ENCODE peak calls at places on chromosome 16, in nine cellular contexts. K is HL-60; Y is PC-3; M is dorsolateral prefrontal cortex; U is ascending aorta; B is CD8-positive, alpha-beta T cell; C is heart left ventricle; V is neural progenitor cell; J is fibroblast of lung. P is an unnamed sample.

GRCh38 chr16:14672403-14672971 is 21.6 kb downstream of the PLA2G10 start:
- DNase-seq in K (no peak), Y (peak), M (no peak), U (no peak), B (no peak), C (no peak), V (no peak), J (no peak), P (no peak)

GRCh38 chr16:85600078-85600477 is 13.0 kb upstream of the GSE1 start:
- DNase-seq in K (no peak), Y (no peak), M (no peak), U (no peak), B (no peak), C (no peak), V (no peak), J (no peak), P (no peak)

GRCh38 chr16:57530531-57531252 is 5.7 kb downstream of the CCDC102A start:
- DNase-seq in K (no peak), Y (no peak), M (peak), U (no peak), B (no peak), C (peak), V (no peak), J (no peak), P (no peak)

GRCh38 chr16:19919142-19919541 is 34.5 kb upstream of the GPRC5B start:
- DNase-seq in K (no peak), Y (no peak), M (no peak), U (no peak), B (no peak), C (no peak), V (no peak), J (no peak), P (no peak)

GRCh38 chr16:86865866-86866675 is 287.7 kb downstream of the FOXL1 start:
- DNase-seq in K (no peak), Y (peak), M (no peak), U (peak), B (no peak), C (peak), V (no peak), J (peak), P (peak)

GRCh38 chr16:70768205-70768580 is 32.8 kb downstream of the VAC14 start:
- DNase-seq in K (no peak), Y (no peak), M (no peak), U (no peak), B (no peak), C (no peak), V (no peak), J (peak), P (no peak)

GRCh38 chr16:80751167-80751566 is 53.2 kb downstream of the CDYL2 start:
- DNase-seq in K (no peak), Y (peak), M (no peak), U (no peak), B (no peak), C (no peak), V (peak), J (peak), P (no peak)

GRCh38 chr16:74691093-74691855 is 9.4 kb downstream of the MLKL start:
- DNase-seq in K (no peak), Y (no peak), M (no peak), U (no peak), B (no peak), C (no peak), V (no peak), J (no peak), P (no peak)

GRCh38 chr16:22928882-22929281 is 114.9 kb downstream of the HS3ST2 start:
- DNase-seq in K (no peak), Y (no peak), M (no peak), U (no peak), B (no peak), C (no peak), V (no peak), J (no peak), P (no peak)

GRCh38 chr16:74107795-74108610 is 188.6 kb upstream of the PSMD7 start:
- DNase-seq in K (peak), Y (peak), M (no peak), U (no peak), B (no peak), C (no peak), V (peak), J (peak), P (peak)

GRCh38 chr16:50535506-50536257 is 12.5 kb upstream of the NKD1 start:
- DNase-seq in K (no peak), Y (no peak), M (no peak), U (no peak), B (no peak), C (no peak), V (no peak), J (no peak), P (no peak)

GRCh38 chr16:17211797-17212196 is 259.0 kb downstream of the XYLT1 start:
- DNase-seq in K (peak), Y (no peak), M (no peak), U (no peak), B (peak), C (no peak), V (peak), J (no peak), P (no peak)
- TF ChIP-seq CTCF in K (peak), Y (no peak), M (no peak), U (no peak), B (peak), C (no peak), V (peak), J (peak), P (no peak)

GRCh38 chr16:55835578-55835977 is 2.7 kb upstream of the CES1 start:
- DNase-seq in K (peak), Y (no peak), M (no peak), U (no peak), B (no peak), C (no peak), V (no peak), J (peak), P (no peak)

GRCh38 chr16:55830658-55831294 is 2.1 kb downstream of the CES1 start:
- DNase-seq in K (no peak), Y (no peak), M (no peak), U (no peak), B (no peak), C (no peak), V (no peak), J (no peak), P (no peak)

GRCh38 chr16:55834044-55834443 is 1.1 kb upstream of the CES1 start:
- DNase-seq in K (peak), Y (no peak), M (no peak), U (no peak), B (no peak), C (no peak), V (no peak), J (no peak), P (no peak)

GRCh38 chr16:55832425-55832787 is 490 bp downstream of the CES1 start:
- DNase-seq in K (no peak), Y (no peak), M (no peak), U (no peak), B (no peak), C (no peak), V (no peak), J (no peak), P (no peak)

GRCh38 chr16:55832788-55833583 is at the start of gene CES1:
- DNase-seq in K (peak), Y (no peak), M (no peak), U (no peak), B (no peak), C (peak), V (peak), J (peak), P (no peak)
- H3K27ac ChIP-seq in K (peak), Y (no peak), M (no peak), U (no peak), B (no peak), C (no peak), V (no peak), J (no peak), P (no peak)

GRCh38 chr16:89132194-89133005 is 38.7 kb downstream of the ACSF3 start:
- DNase-seq in K (no peak), Y (no peak), M (peak), U (no peak), B (peak), C (peak), V (no peak), J (no peak), P (no peak)
- TF ChIP-seq CTCF in K (no peak), Y (peak), M (no peak), U (no peak), B (no peak), C (no peak), V (peak), J (no peak), P (no peak)

GRCh38 chr16:1770328-1771071 is 843 bp downstream of the NME3 start:
- DNase-seq in K (no peak), Y (peak), M (peak), U (no peak), B (peak), C (no peak), V (peak), J (peak), P (peak)

GRCh38 chr16:1767116-1767994 is 4.0 kb downstream of the NME3 start:
- DNase-seq in K (no peak), Y (no peak), M (no peak), U (no peak), B (no peak), C (no peak), V (no peak), J (no peak), P (no peak)

GRCh38 chr16:1768061-1768766 is 3.1 kb downstream of the NME3 start:
- DNase-seq in K (no peak), Y (no peak), M (no peak), U (no peak), B (no peak), C (no peak), V (no peak), J (no peak), P (no peak)

GRCh38 chr16:1769402-1770300 is 1.7 kb downstream of the NME3 start:
- DNase-seq in K (no peak), Y (no peak), M (no peak), U (no peak), B (no peak), C (no peak), V (no peak), J (no peak), P (no peak)

GRCh38 chr16:1768767-1769401 is 2.5 kb downstream of the NME3 start:
- DNase-seq in K (no peak), Y (no peak), M (no peak), U (no peak), B (no peak), C (no peak), V (no peak), J (no peak), P (no peak)
- H3K27ac ChIP-seq in K (no peak), Y (no peak), M (peak), U (no peak), B (no peak), C (no peak), V (no peak), J (no peak), P (peak)

GRCh38 chr16:12255919-12256665 is 279.6 kb downstream of the SNX29 start:
- DNase-seq in K (no peak), Y (no peak), M (no peak), U (no peak), B (no peak), C (no peak), V (no peak), J (no peak), P (no peak)

GRCh38 chr16:12259258-12259657 is 282.7 kb downstream of the SNX29 start:
- DNase-seq in K (no peak), Y (no peak), M (no peak), U (no peak), B (no peak), C (no peak), V (no peak), J (no peak), P (no peak)

GRCh38 chr16:12256880-12257279 is 280.3 kb downstream of the SNX29 start:
- DNase-seq in K (no peak), Y (no peak), M (no peak), U (no peak), B (no peak), C (no peak), V (no peak), J (no peak), P (no peak)

GRCh38 chr16:12258806-12259205 is 282.3 kb downstream of the SNX29 start:
- DNase-seq in K (no peak), Y (no peak), M (no peak), U (no peak), B (no peak), C (no peak), V (no peak), J (no peak), P (no peak)

GRCh38 chr16:12257926-12258561 is 281.5 kb downstream of the SNX29 start:
- DNase-seq in K (no peak), Y (peak), M (no peak), U (no peak), B (no peak), C (no peak), V (peak), J (no peak), P (no peak)
- TF ChIP-seq CTCF in K (no peak), Y (peak), M (no peak), U (no peak), B (no peak), C (no peak), V (peak), J (no peak), P (no peak)

DNA sequence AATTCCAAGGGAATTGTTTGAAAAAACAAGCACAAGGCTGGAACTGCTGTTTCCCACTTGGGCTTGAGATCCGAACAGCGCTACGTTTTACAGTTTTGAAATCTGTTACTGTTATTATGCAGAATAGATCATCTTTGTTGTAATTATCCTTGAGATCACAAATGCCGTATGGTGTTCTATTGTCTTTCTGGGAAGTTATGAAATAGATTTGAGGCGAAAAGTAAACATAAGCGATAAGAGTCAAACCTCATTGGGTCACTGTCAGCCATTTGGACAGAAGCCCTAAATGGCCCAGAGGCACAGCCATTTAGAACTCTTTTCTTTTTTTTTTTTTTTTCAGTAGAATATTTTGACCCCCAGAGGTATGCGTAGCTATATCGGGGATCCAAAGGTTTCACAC is 223.2 kb downstream of the IRX3 start:
- DNase-seq in K (no peak), Y (no peak), M (no peak), U (no peak), B (no peak), C (no peak), V (no peak), J (no peak), P (no peak)
- H3K27ac ChIP-seq in K (no peak), Y (no peak), M (no peak), U (no peak), B (no peak), C (no peak), V (no peak), J (no peak), P (no peak)

DNA sequence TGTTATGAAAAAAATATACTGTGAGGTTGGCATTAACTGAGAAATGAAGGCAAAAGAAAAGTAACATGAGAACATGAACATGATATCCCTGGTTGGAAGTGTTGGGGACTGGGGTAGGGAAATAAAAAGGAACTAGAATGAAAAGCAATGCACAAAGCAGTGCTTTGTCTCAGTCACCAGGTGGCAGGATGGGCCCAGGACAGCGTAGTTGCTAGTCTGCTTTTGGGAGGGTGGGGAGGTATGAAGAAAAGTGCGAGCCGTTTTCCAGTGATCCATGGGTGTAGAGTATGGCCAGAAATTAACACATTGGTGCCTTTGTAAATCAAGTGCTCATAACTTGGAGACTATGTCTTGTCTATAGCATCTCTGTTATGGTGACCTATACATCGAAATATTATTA is 662.5 kb upstream of the SALL1 start:
- DNase-seq in K (no peak), Y (no peak), M (no peak), U (no peak), B (no peak), C (no peak), V (peak), J (no peak), P (no peak)
- TF ChIP-seq CTCF in K (no peak), Y (no peak), M (no peak), U (no peak), B (no peak), C (no peak), V (peak), J (peak), P (no peak)

DNA sequence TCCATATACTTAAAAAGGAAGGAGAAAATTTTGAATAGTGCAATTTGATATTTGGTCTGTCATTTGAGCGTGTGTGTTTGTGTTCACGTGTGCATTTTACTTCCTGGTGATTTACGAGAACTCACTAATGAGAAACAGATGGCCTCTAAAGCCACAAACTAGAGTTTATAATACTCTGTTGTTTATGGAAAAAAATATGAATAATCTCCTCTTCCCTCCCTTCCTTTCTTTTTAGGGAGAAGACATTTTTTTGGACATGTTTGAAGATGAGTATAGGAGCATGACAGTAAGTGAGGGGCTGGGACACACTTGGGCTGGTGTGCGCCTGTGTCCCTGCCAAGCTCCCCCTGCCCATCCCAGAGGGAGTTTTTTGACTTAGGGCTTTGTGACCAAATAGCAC is 102.7 kb downstream of the CLEC16A start:
- DNase-seq in K (no peak), Y (no peak), M (no peak), U (no peak), B (no peak), C (no peak), V (no peak), J (peak), P (no peak)
- H3K27ac ChIP-seq in K (no peak), Y (no peak), M (no peak), U (no peak), B (no peak), C (no peak), V (no peak), J (peak), P (no peak)

GRCh38 chr16:9225527-9226316 is 134.3 kb downstream of the HAPSTR1 start:
- DNase-seq in K (peak), Y (peak), M (no peak), U (no peak), B (no peak), C (no peak), V (peak), J (no peak), P (no peak)
- TF ChIP-seq CTCF in K (peak), Y (peak), M (peak), U (no peak), B (no peak), C (peak), V (peak), J (peak), P (peak)

P was measured in RWPE1.